ENCODE peak calls at places on chromosomes 1 and 21, in four cellular contexts. H, A, U and O are unnamed samples.

GRCh38 chr1:58829861-58830260 is 46.0 kb upstream of the JUN start:
- DNase-seq in U (no peak), A (no peak), H (no peak), O (no peak)

GRCh38 chr1:230272557-230272956 is 153.6 kb downstream of the PGBD5 start:
- DNase-seq in U (no peak), A (no peak), H (peak; percentile 37), O (no peak)

GRCh38 chr1:217770895-217771294 is 139.8 kb downstream of the SPATA17 start:
- DNase-seq in H (no peak), U (no peak), A (no peak), O (no peak)

GRCh38 chr21:41847066-41847804 is 31.9 kb downstream of the PRDM15 start:
- DNase-seq in H (no peak), U (no peak), A (no peak), O (no peak)

GRCh38 chr1:41752514-41753170 is 166.1 kb downstream of the HIVEP3 start:
- DNase-seq in H (no peak), A (no peak), U (no peak), O (no peak)

GRCh38 chr1:89085781-89086180 is 20.8 kb upstream of the GBP1 start:
- DNase-seq in U (peak; percentile 40), A (no peak), H (no peak), O (no peak)

GRCh38 chr1:2836333-2836970 is 35.0 kb upstream of the TTC34 start:
- DNase-seq in H (no peak), A (peak; percentile 34), U (no peak), O (no peak)

GRCh38 chr1:241842565-241842964 is 5.4 kb upstream of the EXO1 start:
- DNase-seq in U (no peak), A (no peak), H (no peak), O (peak; percentile 24)

GRCh38 chr1:170097449-170097948 is 23.0 kb upstream of the KIFAP3 start:
- DNase-seq in U (no peak), H (no peak), A (no peak), O (no peak)

GRCh38 chr21:14488805-14489204 is 57.3 kb downstream of the SAMSN1 start:
- DNase-seq in A (no peak), H (no peak), U (no peak), O (no peak)

GRCh38 chr21:21045538-21045937 is 47.3 kb downstream of the NCAM2 start:
- DNase-seq in U (no peak), A (no peak), H (no peak), O (peak; percentile 23)

GRCh38 chr1:109630081-109630880 is 10.6 kb downstream of the AMPD2 start:
- DNase-seq in U (no peak), A (no peak), H (peak; percentile 78), O (no peak)

GRCh38 chr1:20640183-20640597 is 6.9 kb downstream of the PINK1 start:
- DNase-seq in A (no peak), H (peak; percentile 73), U (peak; percentile 38), O (peak; percentile 48)

GRCh38 chr1:193786996-193787546 is 600.7 kb upstream of the B3GALT2 start:
- DNase-seq in U (no peak), H (no peak), A (no peak), O (no peak)

GRCh38 chr1:156657161-156657970 is 15.4 kb downstream of the BCAN start:
- DNase-seq in U (peak; percentile 67), A (peak; percentile 81), H (peak; percentile 92), O (peak; percentile 44)

GRCh38 chr1:26496881-26497280 is 24.6 kb downstream of the HMGN2 start:
- DNase-seq in A (no peak), U (no peak), H (no peak), O (no peak)

GRCh38 chr1:2113620-2114135 is 63.5 kb downstream of the PRKCZ start:
- DNase-seq in H (no peak), U (no peak), A (peak; percentile 26), O (no peak)

GRCh38 chr1:38420666-38421065 is 374.1 kb upstream of the POU3F1 start:
- DNase-seq in H (no peak), U (no peak), A (no peak), O (no peak)

GRCh38 chr21:41451753-41452676 is 26.0 kb downstream of the MX1 start:
- DNase-seq in A (no peak), H (no peak), U (no peak), O (no peak)

GRCh38 chr1:3459940-3460652 is 5.6 kb downstream of the ARHGEF16 start:
- DNase-seq in U (no peak), H (no peak), A (no peak), O (no peak)

GRCh38 chr1:168443899-168444298 is 99.9 kb downstream of the XCL2 start:
- DNase-seq in U (no peak), A (no peak), H (no peak), O (no peak)

GRCh38 chr1:38644092-38644491 is 215.5 kb downstream of the RRAGC start:
- DNase-seq in H (no peak), A (no peak), U (no peak), O (no peak)

GRCh38 chr1:37660646-37661045 is 26.0 kb upstream of the RSPO1 start:
- DNase-seq in U (no peak), A (no peak), H (no peak), O (no peak)